ENCODE peak calls at places on chromosomes 16 and 17, in four cellular contexts. Y, I, Q and M are unnamed samples.

GRCh38 chr17:72030067-72030899 is 90.5 kb upstream of the SOX9 start:
- DNase-seq in Y (peak), I (no peak), Q (peak), M (peak)

GRCh38 chr17:79619196-79619595 is 8.3 kb upstream of the RBFOX3 start:
- DNase-seq in Y (no peak), I (no peak), Q (no peak), M (no peak)

GRCh38 chr17:13384626-13385025 is 217.1 kb downstream of the HS3ST3A1 start:
- DNase-seq in Y (no peak), I (no peak), Q (peak), M (no peak)

GRCh38 chr17:50421308-50422031 is 4.5 kb upstream of the ACSF2 start:
- DNase-seq in Y (no peak), I (no peak), Q (no peak), M (no peak)

GRCh38 chr17:42122371-42123303 is at the start of gene HSPB9:
- DNase-seq in Y (no peak), I (no peak), Q (no peak), M (peak)

GRCh38 chr16:66979011-66979717 is 9.2 kb upstream of the CES4A start:
- DNase-seq in Y (no peak), I (peak), Q (no peak), M (no peak)

GRCh38 chr17:36198831-36199465 is 2.4 kb upstream of the CCL3L1 start:
- DNase-seq in Y (no peak), I (no peak), Q (no peak), M (peak)

GRCh38 chr17:53627511-53627910 is 195.2 kb upstream of the KIF2B start:
- DNase-seq in Y (no peak), I (no peak), Q (no peak), M (no peak)

GRCh38 chr17:63622571-63623390 is 564 bp downstream of the MAP3K3 start:
- DNase-seq in Y (no peak), I (peak), Q (peak), M (peak)

GRCh38 chr16:65754799-65755691 is 611.4 kb upstream of the CDH5 start:
- DNase-seq in Y (no peak), I (no peak), Q (no peak), M (no peak)

GRCh38 chr17:6358131-6358530 is 76.8 kb downstream of the AIPL1 start:
- DNase-seq in Y (no peak), I (no peak), Q (no peak), M (peak)

GRCh38 chr17:18980682-18981384 is 23.7 kb downstream of the FAM83G start:
- DNase-seq in Y (no peak), I (no peak), Q (peak), M (no peak)

GRCh38 chr17:6914711-6915110 is 81.1 kb upstream of the ALOX12 start:
- DNase-seq in Y (no peak), I (peak), Q (no peak), M (no peak)

GRCh38 chr17:66177048-66177447 is 14.9 kb downstream of the CEP112 start:
- DNase-seq in Y (no peak), I (no peak), Q (no peak), M (no peak)

GRCh38 chr16:83626204-83626603 is 181.6 kb upstream of the HSBP1 start:
- DNase-seq in Y (no peak), I (no peak), Q (no peak), M (peak)

GRCh38 chr17:17576772-17577234 is 14.7 kb downstream of the PEMT start:
- DNase-seq in Y (no peak), I (no peak), Q (no peak), M (no peak)

GRCh38 chr17:27453466-27453865 is 2.8 kb upstream of the KSR1 start:
- DNase-seq in Y (no peak), I (no peak), Q (no peak), M (no peak)

GRCh38 chr17:19013806-19014627 is 9.5 kb upstream of the FAM83G start:
- DNase-seq in Y (no peak), I (no peak), Q (no peak), M (no peak)

GRCh38 chr16:888901-889570 is 81.7 kb downstream of the LMF1 start:
- DNase-seq in Y (no peak), I (no peak), Q (no peak), M (no peak)

GRCh38 chr17:7107795-7108559 is 6.6 kb downstream of the ASGR2 start:
- DNase-seq in Y (no peak), I (no peak), Q (no peak), M (no peak)

GRCh38 chr17:59178266-59178665 is 22.7 kb downstream of the PRR11 start:
- DNase-seq in Y (no peak), I (no peak), Q (no peak), M (no peak)

GRCh38 chr17:73924488-73925186 is 278.8 kb upstream of the RPL38 start:
- DNase-seq in Y (no peak), I (no peak), Q (no peak), M (no peak)

GRCh38 chr16:16030449-16030848 is 81.0 kb downstream of the ABCC1 start:
- DNase-seq in Y (no peak), I (no peak), Q (no peak), M (no peak)

GRCh38 chr17:2059125-2059836 is 4.4 kb downstream of the HIC1 start:
- DNase-seq in Y (no peak), I (no peak), Q (no peak), M (peak)

GRCh38 chr16:645852-646678 is 3.1 kb upstream of the WDR90 start:
- DNase-seq in Y (no peak), I (no peak), Q (peak), M (no peak)

GRCh38 chr17:29149431-29150064 is 30.6 kb downstream of the MYO18A start:
- DNase-seq in Y (no peak), I (no peak), Q (no peak), M (no peak)

GRCh38 chr17:83091257-83092141 is 12.1 kb downstream of the METRNL start:
- DNase-seq in Y (no peak), I (no peak), Q (peak), M (no peak)

GRCh38 chr17:45364531-45365390 is 47.9 kb upstream of the MAP3K14 start:
- DNase-seq in Y (no peak), I (no peak), Q (no peak), M (peak)

GRCh38 chr16:54568897-54569807 is 282.6 kb upstream of the IRX3 start:
- DNase-seq in Y (no peak), I (no peak), Q (no peak), M (no peak)

GRCh38 chr17:55454906-55455474 is 33.4 kb upstream of the MMD start:
- DNase-seq in Y (no peak), I (no peak), Q (peak), M (no peak)

GRCh38 chr16:79100456-79100855 is 500.1 kb downstream of the MAF start:
- DNase-seq in Y (no peak), I (no peak), Q (no peak), M (no peak)

GRCh38 chr16:65497571-65497970 is 375.7 kb upstream of the CDH11 start:
- DNase-seq in Y (no peak), I (no peak), Q (no peak), M (no peak)

GRCh38 chr17:57035971-57036481 is 49.0 kb upstream of the AKAP1 start:
- DNase-seq in Y (no peak), I (no peak), Q (no peak), M (no peak)

GRCh38 chr16:14302399-14303181 is 231.5 kb downstream of the MRTFB start:
- DNase-seq in Y (no peak), I (peak), Q (no peak), M (no peak)

GRCh38 chr16:85431431-85432124 is 181.5 kb upstream of the GSE1 start:
- DNase-seq in Y (no peak), I (no peak), Q (no peak), M (no peak)

GRCh38 chr16:85430523-85431381 is 182.4 kb upstream of the GSE1 start:
- DNase-seq in Y (no peak), I (no peak), Q (no peak), M (peak)

GRCh38 chr16:85432606-85433005 is 180.5 kb upstream of the GSE1 start:
- DNase-seq in Y (no peak), I (no peak), Q (no peak), M (no peak)

GRCh38 chr16:85435298-85435697 is 177.8 kb upstream of the GSE1 start:
- DNase-seq in Y (no peak), I (no peak), Q (no peak), M (no peak)

GRCh38 chr16:85433477-85433876 is 179.6 kb upstream of the GSE1 start:
- DNase-seq in Y (no peak), I (no peak), Q (no peak), M (no peak)
- TF ChIP-seq HDAC6 in Y (no peak), I (no peak), Q (no peak), M (no peak)

DNA sequence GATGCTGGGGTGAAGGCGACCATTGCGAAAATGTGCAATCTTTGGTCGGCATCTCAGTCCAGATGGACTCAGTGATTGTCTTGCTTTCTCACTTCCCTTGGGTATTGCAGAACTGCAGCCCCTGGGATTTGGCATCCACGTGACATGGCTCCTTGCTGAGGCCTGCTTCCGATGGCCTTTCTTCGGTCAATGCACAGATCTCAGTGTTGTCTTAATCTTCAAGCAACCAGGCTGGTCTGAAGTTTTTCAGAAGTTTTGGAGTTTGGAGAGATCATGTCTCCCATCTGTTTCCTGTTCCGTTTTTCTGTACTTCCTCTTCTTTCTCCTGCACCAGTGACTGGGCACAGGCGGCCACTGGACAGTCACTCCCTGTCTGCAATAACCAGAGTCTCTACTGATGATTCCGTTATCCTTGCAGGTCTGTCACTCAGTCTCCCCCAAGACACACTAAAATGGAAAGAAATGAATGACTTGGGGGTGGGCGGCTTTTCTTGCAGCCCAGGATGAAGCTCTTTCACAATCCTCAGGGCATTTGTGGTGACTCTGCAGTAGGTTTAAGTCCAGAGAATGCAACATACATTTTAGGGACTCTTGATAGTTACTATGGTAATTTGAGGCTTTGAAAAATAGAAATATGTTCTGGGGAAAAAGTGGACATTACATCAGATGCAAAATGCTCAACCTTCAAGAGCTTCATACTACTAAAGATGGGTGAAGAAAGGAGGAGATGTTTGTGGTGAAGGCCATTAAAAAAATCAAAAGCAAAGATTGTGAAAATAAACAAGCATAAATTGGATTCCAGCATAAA is 106.3 kb upstream of the ZFHX3 start:
- DNase-seq in Y (no peak), I (no peak), Q (no peak), M (no peak)
- TF ChIP-seq HDAC6 in Y (no peak), I (no peak), Q (no peak), M (no peak)

DNA sequence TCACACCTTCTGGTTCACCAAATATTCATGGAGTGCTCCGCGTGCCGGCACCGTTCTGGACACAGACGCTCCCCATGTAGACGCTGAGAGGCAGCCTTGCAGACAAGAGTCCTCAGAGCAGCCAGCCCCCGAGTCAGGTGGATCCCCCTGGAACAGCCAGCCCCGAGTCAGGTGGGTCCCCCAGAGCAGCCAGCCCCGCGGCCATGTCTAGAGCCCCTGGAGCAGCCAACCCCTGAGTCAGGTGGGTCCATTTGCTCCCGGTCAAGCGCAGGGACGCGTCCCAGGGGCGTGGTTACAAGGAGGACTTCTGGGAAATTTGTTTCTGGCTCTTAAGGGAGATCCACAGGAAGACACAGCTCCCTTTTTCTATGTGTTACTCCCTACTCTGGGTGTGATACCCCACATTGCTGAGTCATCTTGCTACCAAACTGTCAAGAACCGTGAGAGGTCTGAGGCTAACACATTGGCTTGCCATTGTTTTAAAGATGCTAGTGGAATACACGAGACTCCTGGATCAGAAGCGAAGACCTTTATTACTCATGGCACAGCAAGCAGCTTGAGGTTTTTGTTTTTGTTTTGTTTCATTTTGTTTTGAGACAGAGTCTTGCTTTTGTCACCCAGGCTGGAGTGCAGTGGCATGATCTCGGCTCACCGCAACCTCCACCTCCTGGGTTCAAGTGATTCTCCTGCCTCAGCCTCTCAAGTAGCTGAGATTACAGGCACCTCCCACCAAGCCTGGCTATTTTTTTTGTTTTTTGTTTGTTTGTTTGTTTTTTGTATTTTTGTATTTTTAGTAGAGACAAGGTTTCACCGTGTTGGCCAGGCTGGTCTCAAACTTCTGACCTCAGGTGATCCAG is 43.3 kb upstream of the CBFA2T3 start:
- DNase-seq in Y (peak), I (peak), Q (no peak), M (no peak)
- TF ChIP-seq HDAC6 in Y (no peak), I (no peak), Q (no peak), M (no peak)

DNA sequence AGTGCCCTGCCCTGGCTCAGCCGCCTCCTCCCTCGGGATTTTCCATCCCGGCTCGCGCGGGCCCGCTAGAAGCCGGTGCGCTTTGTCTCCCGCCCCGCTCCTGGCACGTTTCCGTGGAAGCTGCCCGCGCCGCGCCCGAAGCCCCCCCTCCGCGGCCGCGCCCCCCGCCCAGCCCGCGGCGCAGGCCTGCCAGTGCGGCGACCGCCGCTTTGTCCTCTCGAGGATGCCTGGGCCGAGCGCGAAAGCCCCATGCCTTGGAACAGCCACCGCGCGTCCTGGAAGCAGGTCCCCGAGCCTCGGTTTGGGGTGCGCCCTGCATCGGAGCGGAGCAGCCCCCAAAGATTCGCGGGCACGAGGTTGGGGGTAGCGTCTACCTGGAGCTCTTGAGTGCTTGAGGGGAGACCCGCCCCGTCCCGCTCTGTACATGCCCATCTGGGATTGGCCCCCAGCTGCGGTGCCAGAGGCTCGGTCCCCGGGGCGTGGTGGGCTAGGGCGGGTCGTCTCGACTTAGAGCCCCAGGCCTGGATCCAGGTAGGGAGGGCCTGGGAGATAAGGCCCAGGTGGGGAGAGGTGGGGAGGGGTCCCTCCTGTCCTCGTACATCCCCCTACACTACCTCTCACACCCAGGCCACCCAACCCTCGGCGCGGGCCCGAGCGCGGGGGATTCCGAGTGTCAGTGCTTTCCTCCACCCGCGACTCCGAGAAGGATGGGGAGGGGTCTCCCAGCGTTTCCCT is 1.2 kb downstream of the SMPD3 start:
- DNase-seq in Y (no peak), I (no peak), Q (no peak), M (no peak)
- TF ChIP-seq HDAC6 in Y (no peak), I (no peak), Q (no peak), M (no peak)